ENCODE peak calls at places on chromosomes 12 and 14, in eight cellular contexts. Z, E, R, I, C, G, V and H are unnamed samples.

GRCh38 chr12:40099423-40099853 is 6.4 kb downstream of the SLC2A13 start:
- DNase-seq in R (no peak), I (no peak), Z (peak; percentile 26), E (peak; percentile 55), G (no peak), C (no peak), V (no peak), H (no peak)

GRCh38 chr14:77372304-77372841 is 4.5 kb downstream of the TMED8 start:
- DNase-seq in E (no peak), R (peak; percentile 64), I (peak; percentile 2), Z (no peak), C (peak; percentile 62), V (no peak), G (no peak), H (no peak)

GRCh38 chr14:22976620-22977433 is 5.5 kb downstream of the AJUBA start:
- DNase-seq in R (peak; percentile 46), V (no peak), Z (no peak), G (no peak), I (no peak), C (no peak), E (no peak), H (no peak)

GRCh38 chr12:18718462-18718861 is 19.4 kb downstream of the PLCZ1 start:
- DNase-seq in V (no peak), E (no peak), G (no peak), Z (no peak), R (no peak), I (no peak), C (no peak), H (no peak)

GRCh38 chr12:2613674-2614073 is 181.1 kb upstream of the FKBP4 start:
- DNase-seq in V (peak; percentile 66), Z (no peak), G (no peak), C (no peak), R (peak; percentile 98), E (no peak), I (peak; percentile 91), H (peak; percentile 90)

GRCh38 chr12:75545636-75546035 is 34.2 kb upstream of the KRR1 start:
- DNase-seq in R (no peak), I (no peak), V (no peak), Z (no peak), G (no peak), E (no peak), C (no peak), H (no peak)

GRCh38 chr14:64502476-64503183 is 1.0 kb downstream of the ZBTB25 start:
- DNase-seq in G (no peak), C (no peak), E (peak; percentile 69), R (peak; percentile 18), I (no peak), Z (peak; percentile 30), V (no peak), H (no peak)

GRCh38 chr12:42039146-42039545 is 105.5 kb downstream of the GXYLT1 start:
- DNase-seq in I (peak; percentile 43), C (no peak), V (peak; percentile 74), Z (no peak), E (no peak), G (no peak), R (peak; percentile 90), H (no peak)

GRCh38 chr12:106245767-106246166 is 2.1 kb downstream of the CKAP4 start:
- DNase-seq in G (peak; percentile 26), Z (peak; percentile 63), I (no peak), E (peak; percentile 74), C (no peak), V (peak; percentile 55), R (peak; percentile 81), H (no peak)

GRCh38 chr12:19972325-19973288 is 395.7 kb upstream of the PDE3A start:
- DNase-seq in I (no peak), E (no peak), R (peak; percentile 20), G (no peak), Z (no peak), V (no peak), C (peak; percentile 14), H (no peak)

DNA sequence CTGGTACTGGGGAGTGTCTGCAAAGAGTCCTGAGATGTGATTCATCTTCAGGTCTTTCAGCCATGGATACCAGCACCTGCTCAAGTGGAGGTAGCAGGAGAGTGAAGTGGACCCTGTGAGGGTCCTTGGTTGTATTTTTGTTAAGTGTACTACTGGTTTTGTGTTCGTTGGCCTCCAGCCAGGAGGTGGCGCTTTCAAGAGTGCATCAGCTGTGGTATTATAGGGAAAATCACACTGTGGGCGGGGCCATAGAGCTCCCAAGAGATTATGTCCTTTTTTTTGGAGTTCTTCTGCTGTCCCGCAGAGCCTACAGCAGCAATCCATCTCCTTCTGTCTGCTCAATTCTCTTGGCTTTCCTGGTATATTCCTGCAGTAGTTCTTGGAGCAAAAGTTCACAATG is 66.8 kb downstream of the SPATA7 start:
- DNase-seq in E (no peak), Z (no peak), G (no peak), I (no peak), R (no peak), V (no peak), C (no peak), H (no peak)
- TF ChIP-seq CTCF in E (no peak), Z (no peak), G (peak; percentile 47), I (no peak), R (no peak), V (no peak), C (no peak), H (no peak)

GRCh38 chr12:107415066-107415465 is 270.5 kb upstream of the PWP1 start:
- DNase-seq in I (peak; percentile 37), Z (no peak), V (peak; percentile 27), E (no peak), R (peak; percentile 78), C (no peak), G (no peak), H (peak; percentile 59)
- TF ChIP-seq CTCF in I (no peak), Z (no peak), V (no peak), E (no peak), R (no peak), C (no peak), G (no peak), H (peak; percentile 23)

GRCh38 chr12:24630446-24630845 is 318.5 kb downstream of the BCAT1 start:
- DNase-seq in V (no peak), Z (no peak), I (no peak), G (no peak), R (peak; percentile 6), E (no peak), C (no peak), H (no peak)
- TF ChIP-seq CTCF in V (no peak), Z (no peak), I (no peak), G (peak; percentile 51), R (peak; percentile 13), E (no peak), C (no peak), H (no peak)

GRCh38 chr12:6178981-6179761 is 21.0 kb upstream of the CD9 start:
- DNase-seq in G (peak; percentile 66), E (no peak), I (no peak), V (no peak), C (no peak), R (no peak), Z (no peak), H (no peak)
- TF ChIP-seq CTCF in G (peak; percentile 40), E (no peak), I (peak; percentile 23), V (no peak), C (no peak), R (no peak), Z (no peak), H (peak; percentile 41)

GRCh38 chr12:116532428-116532827 is 26.8 kb upstream of the MAP1LC3B2 start:
- DNase-seq in V (no peak), Z (no peak), I (no peak), R (no peak), G (no peak), C (no peak), E (no peak), H (no peak)
- TF ChIP-seq CTCF in V (no peak), Z (no peak), I (no peak), R (no peak), G (no peak), C (no peak), E (no peak), H (no peak)

GRCh38 chr12:26000883-26001282 is 42.4 kb downstream of the RASSF8 start:
- DNase-seq in C (no peak), R (no peak), G (no peak), V (no peak), Z (no peak), I (no peak), E (no peak), H (no peak)

GRCh38 chr12:25996677-25997076 is 38.2 kb downstream of the RASSF8 start:
- DNase-seq in I (no peak), R (no peak), Z (no peak), E (no peak), C (no peak), G (no peak), V (no peak), H (no peak)

GRCh38 chr12:26003065-26003464 is 44.6 kb downstream of the RASSF8 start:
- DNase-seq in V (no peak), C (no peak), E (no peak), R (no peak), Z (no peak), G (no peak), I (no peak), H (no peak)

GRCh38 chr12:25997401-25997973 is 39.0 kb downstream of the RASSF8 start:
- DNase-seq in C (no peak), G (no peak), R (peak; percentile 92), E (no peak), V (peak; percentile 30), I (peak; percentile 91), Z (no peak), H (peak; percentile 84)

GRCh38 chr12:26001530-26001929 is 43.0 kb downstream of the RASSF8 start:
- DNase-seq in V (no peak), I (no peak), R (no peak), Z (no peak), G (no peak), C (no peak), E (no peak), H (no peak)
- TF ChIP-seq CTCF in V (no peak), I (no peak), R (no peak), Z (no peak), G (peak; percentile 39), C (no peak), E (no peak), H (no peak)

GRCh38 chr12:27221625-27222387 is 22.3 kb upstream of the STK38L start:
- DNase-seq in Z (no peak), E (no peak), V (no peak), C (peak; percentile 51), G (no peak), R (no peak), I (no peak), H (no peak)
- TF ChIP-seq CTCF in Z (no peak), E (no peak), V (no peak), C (peak; percentile 37), G (no peak), R (no peak), I (no peak), H (no peak)

GRCh38 chr12:71754461-71755145 is at the start of gene RAB21:
- DNase-seq in R (peak; percentile 95), I (peak; percentile 81), C (peak; percentile 96), V (peak; percentile 96), E (peak; percentile 99), Z (peak; percentile 98), G (peak; percentile 100), H (peak; percentile 77)
- TF ChIP-seq CTCF in R (peak; percentile 21), I (peak; percentile 35), C (no peak), V (no peak), E (no peak), Z (peak; percentile 34), G (no peak), H (peak; percentile 37)